ENCODE peak calls at places on chromosomes 1 and 21, in six cellular contexts. K, P, X, Z, C and S are unnamed samples.

GRCh38 chr1:2088434-2088833 is 38.2 kb downstream of the PRKCZ start:
- DNase-seq in Z (no peak), P (no peak), C (peak; percentile 74), X (no peak), K (no peak), S (no peak)

GRCh38 chr1:63674238-63674864 is 81.1 kb downstream of the PGM1 start:
- DNase-seq in X (peak; percentile 67), Z (peak; percentile 88), C (peak; percentile 92), K (peak; percentile 54), P (peak; percentile 72), S (peak; percentile 66)

GRCh38 chr1:214316597-214316996 is 35.6 kb downstream of the SMYD2 start:
- DNase-seq in C (no peak), Z (no peak), P (no peak), K (no peak), X (peak; percentile 44), S (no peak)

GRCh38 chr1:19361231-19362147 is 49.4 kb downstream of the SLC66A1 start:
- DNase-seq in P (no peak), Z (no peak), K (no peak), X (no peak), C (no peak), S (peak; percentile 97)

GRCh38 chr21:32990666-32991065 is 35.1 kb upstream of the OLIG2 start:
- DNase-seq in X (no peak), C (no peak), K (no peak), Z (no peak), P (no peak), S (no peak)

GRCh38 chr1:183349201-183349711 is 68.9 kb downstream of the NMNAT2 start:
- DNase-seq in P (no peak), X (no peak), K (no peak), Z (peak; percentile 37), C (peak; percentile 53), S (no peak)

GRCh38 chr1:236502972-236503639 is 20.7 kb upstream of the LGALS8 start:
- DNase-seq in C (peak; percentile 89), X (peak; percentile 38), Z (peak; percentile 79), K (peak; percentile 76), P (peak; percentile 52), S (peak; percentile 15)

GRCh38 chr21:26057488-26058170 is 112.9 kb downstream of the APP start:
- DNase-seq in Z (no peak), X (no peak), C (no peak), K (no peak), P (no peak), S (no peak)

GRCh38 chr1:105894006-105894405 is 1162.5 kb upstream of the PRMT6 start:
- DNase-seq in X (no peak), Z (no peak), P (no peak), K (no peak), C (no peak), S (no peak)

GRCh38 chr1:51314974-51315373 is 15.4 kb downstream of the TTC39A start:
- DNase-seq in X (no peak), P (no peak), C (no peak), Z (no peak), K (peak; percentile 57), S (peak; percentile 36)

GRCh38 chr1:18946550-18947381 is 9.7 kb downstream of the IFFO2 start:
- DNase-seq in P (no peak), Z (no peak), X (no peak), C (no peak), K (peak; percentile 50), S (no peak)

GRCh38 chr1:85575363-85575995 is 5.1 kb upstream of the CCN1 start:
- DNase-seq in K (no peak), Z (no peak), X (no peak), C (no peak), P (no peak), S (no peak)

GRCh38 chr1:19974822-19975416 is 4.5 kb downstream of the PLA2G2A start:
- DNase-seq in Z (peak; percentile 82), P (peak; percentile 47), K (no peak), X (peak; percentile 49), C (peak; percentile 91), S (peak; percentile 75)

GRCh38 chr1:27476222-27476621 is 13.7 kb downstream of the WASF2 start:
- DNase-seq in C (no peak), X (no peak), K (no peak), Z (no peak), P (no peak), S (no peak)

GRCh38 chr1:45328680-45329079 is 2.0 kb downstream of the HPDL start:
- DNase-seq in P (no peak), X (no peak), K (no peak), Z (no peak), C (no peak), S (no peak)

GRCh38 chr1:50829010-50829958 is 130.8 kb downstream of the FAF1 start:
- DNase-seq in P (no peak), C (peak; percentile 55), K (no peak), X (no peak), Z (no peak), S (no peak)

GRCh38 chr1:203126151-203126865 is 1.2 kb upstream of the ADORA1 start:
- DNase-seq in Z (no peak), C (peak; percentile 54), P (no peak), X (no peak), K (no peak), S (peak; percentile 46)

GRCh38 chr1:118862755-118863154 is 125.4 kb downstream of the TBX15 start:
- DNase-seq in X (no peak), K (no peak), P (no peak), C (no peak), Z (no peak), S (no peak)

GRCh38 chr1:118859999-118860398 is 128.1 kb downstream of the TBX15 start:
- DNase-seq in C (no peak), P (no peak), Z (no peak), K (no peak), X (no peak), S (no peak)

GRCh38 chr1:118863688-118864087 is 124.5 kb downstream of the TBX15 start:
- DNase-seq in P (no peak), X (no peak), K (no peak), C (no peak), Z (no peak), S (no peak)

GRCh38 chr1:118866330-118866729 is 121.8 kb downstream of the TBX15 start:
- DNase-seq in Z (no peak), X (no peak), P (peak; percentile 26), C (no peak), K (no peak), S (no peak)

DNA sequence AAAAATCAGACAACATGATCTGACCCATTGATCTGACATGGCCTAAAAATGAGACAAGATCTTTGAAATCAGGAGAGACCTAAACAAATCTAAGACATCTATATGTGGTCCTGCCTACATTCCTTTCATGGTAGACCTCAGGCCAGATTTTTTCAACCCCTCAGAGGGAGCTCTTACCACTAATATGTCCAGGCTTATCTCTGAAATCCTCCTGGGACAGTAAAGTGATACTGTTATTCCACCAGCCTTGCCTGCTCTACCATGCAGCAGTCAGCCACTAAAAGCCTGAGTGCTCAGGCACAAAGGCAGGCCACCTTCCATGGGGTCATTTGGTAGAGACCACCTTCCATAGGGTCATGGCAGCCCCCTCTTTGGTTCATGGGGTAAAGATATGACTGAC is 126.9 kb downstream of the TBX15 start:
- DNase-seq in Z (no peak), K (no peak), X (no peak), C (no peak), P (no peak), S (no peak)
- H3K27ac ChIP-seq in Z (no peak overlapping the region), K (no peak overlapping the region), X (no peak overlapping the region), C (no peak overlapping the region), P (no peak overlapping the region), S (no peak overlapping the region)

DNA sequence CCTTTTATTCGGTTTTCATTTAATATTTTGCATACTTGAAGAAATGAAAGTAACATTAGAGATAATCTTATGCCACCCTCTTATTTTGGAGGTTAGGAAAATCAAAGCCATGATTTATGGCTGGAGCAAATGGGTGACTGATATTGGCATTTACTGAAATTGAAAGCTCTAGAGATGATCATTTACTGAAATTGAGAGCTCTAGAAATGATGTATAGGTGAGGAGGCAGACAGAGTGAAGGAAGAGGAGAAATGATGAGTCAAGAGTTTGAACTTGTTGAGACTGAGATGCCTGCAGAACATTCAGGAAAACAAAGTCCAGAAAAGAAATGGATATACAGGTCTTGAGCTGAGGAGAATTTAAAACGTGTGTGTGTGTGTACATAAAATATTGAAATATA is 217.6 kb downstream of the LTN1 start:
- DNase-seq in X (no peak), P (no peak), C (no peak), Z (no peak), K (no peak), S (no peak)
- TF ChIP-seq CTCF in X (no peak), P (no peak), C (no peak), Z (no peak), K (no peak), S (no peak)

DNA sequence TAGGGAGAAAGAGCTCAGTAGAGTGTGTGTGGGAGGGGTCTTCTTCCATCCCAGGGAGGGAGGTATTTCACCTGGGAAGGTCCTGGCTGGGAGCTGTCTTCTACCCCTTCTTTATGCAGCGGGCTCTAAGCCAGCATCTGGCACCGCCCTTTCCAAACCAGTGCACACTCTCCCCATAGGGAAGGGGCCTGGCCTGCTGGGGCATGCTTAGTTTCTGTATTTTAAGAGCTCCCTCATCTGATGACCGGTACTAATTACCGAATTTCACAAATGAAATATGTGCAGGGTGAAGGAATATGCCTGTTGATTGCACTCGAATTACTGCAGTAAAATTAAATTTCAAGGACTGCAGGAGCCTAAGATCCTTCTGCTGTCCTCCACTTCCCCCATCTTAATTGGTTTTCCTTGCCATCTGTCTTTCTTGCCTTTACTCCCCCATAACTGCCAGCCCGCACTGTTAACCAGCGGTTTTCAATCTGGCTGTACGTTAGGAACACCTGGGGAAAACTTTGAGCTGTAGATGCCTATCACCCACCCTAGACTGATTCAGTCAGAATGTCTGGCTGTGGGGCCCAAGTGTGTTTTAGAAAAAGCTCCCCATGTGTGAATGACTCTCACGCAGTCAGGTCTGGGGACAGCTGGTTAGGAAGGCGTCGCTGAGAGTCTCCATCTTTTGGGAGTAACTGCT is 20.1 kb downstream of the GALNT2 start:
- DNase-seq in K (no peak), P (no peak), X (no peak), C (no peak), Z (no peak), S (peak; percentile 80)
- H3K27ac ChIP-seq in K (no peak overlapping the region), P (peak overlapping the region; percentile 91), X (no peak overlapping the region), C (no peak overlapping the region), Z (no peak overlapping the region), S (peak overlapping the region; percentile 100)

GRCh38 chr1:79550402-79550801 is 543.9 kb upstream of the ADGRL4 start:
- DNase-seq in P (no peak), X (no peak), C (no peak), K (no peak), Z (no peak), S (no peak)
- TF ChIP-seq CTCF in P (no peak), X (no peak), C (no peak), K (no peak), Z (no peak), S (no peak)

DNA sequence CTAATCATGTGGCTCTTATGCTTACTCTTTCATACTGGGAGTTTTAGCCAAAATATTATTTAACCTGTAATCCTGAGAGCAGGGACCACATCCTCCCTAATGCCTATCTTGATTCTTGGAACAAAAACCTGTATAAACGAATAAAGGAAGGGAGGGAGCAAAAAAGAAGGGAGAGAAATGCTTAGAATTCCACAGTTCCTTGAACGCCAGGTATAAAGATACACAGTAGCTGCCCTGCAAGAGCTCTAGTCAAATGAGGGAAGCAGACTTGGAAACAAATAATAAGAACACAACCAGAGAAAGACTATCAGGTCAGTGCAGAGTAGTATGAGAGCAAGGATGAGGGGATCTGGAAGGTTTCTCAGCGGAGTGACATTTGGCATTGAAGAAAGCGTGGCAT is 116.3 kb downstream of the SLC30A10 start:
- DNase-seq in K (no peak), X (no peak), P (no peak), Z (no peak), C (no peak), S (no peak)
- H3K27ac ChIP-seq in K (no peak overlapping the region), X (no peak overlapping the region), P (no peak overlapping the region), Z (peak overlapping the region; percentile 19), C (peak overlapping the region; percentile 39), S (no peak overlapping the region)

GRCh38 chr1:161096015-161096414 is 2.1 kb upstream of the KLHDC9 start:
- DNase-seq in C (no peak), X (no peak), P (no peak), Z (no peak), K (no peak), S (no peak)
- TF ChIP-seq CTCF in C (no peak), X (no peak), P (no peak), Z (no peak), K (no peak), S (no peak)